ENCODE peak calls at places on chromosome 1, in nine cellular contexts. V, W, M, S, A, O, G, H and R are unnamed samples.
A peak's percentile ranks its signal among the peaks of the same experiment; 100 is the strongest.

GRCh38 chr1:42798010-42798409 is 13.2 kb downstream of the TMEM269 start:
- DNase-seq in V (no peak), W (no peak), M (no peak), S (no peak), A (no peak), O (no peak), G (no peak), H (no peak), R (no peak)

GRCh38 chr1:150005606-150006005 is 4.9 kb downstream of the OTUD7B start:
- DNase-seq in V (no peak), W (no peak), M (no peak), S (no peak), A (no peak), O (no peak), G (no peak), H (no peak), R (no peak)

GRCh38 chr1:106494646-106495045 is 561.8 kb upstream of the PRMT6 start:
- DNase-seq in V (no peak), W (no peak), M (no peak), S (no peak), A (no peak), O (no peak), G (no peak), H (no peak), R (no peak)

GRCh38 chr1:62084304-62084905 is 110.2 kb upstream of the L1TD1 start:
- DNase-seq in V (no peak), W (no peak), M (no peak), S (no peak), A (no peak), O (no peak), G (no peak), H (peak; percentile 6), R (peak; percentile 12)

GRCh38 chr1:39102537-39103320 is 76.6 kb downstream of the NDUFS5 start:
- DNase-seq in V (peak; percentile 48), W (peak; percentile 87), M (no peak), S (no peak), A (no peak), O (no peak), G (no peak), H (peak; percentile 80), R (peak; percentile 79)

GRCh38 chr1:37410815-37411214 is 63.6 kb upstream of the ZC3H12A start:
- DNase-seq in V (no peak), W (no peak), M (no peak), S (no peak), A (no peak), O (no peak), G (no peak), H (peak; percentile 36), R (peak; percentile 82)

GRCh38 chr1:169572184-169572583 is 14.1 kb downstream of the F5 start:
- DNase-seq in V (no peak), W (no peak), M (no peak), S (no peak), A (no peak), O (no peak), G (no peak), H (no peak), R (no peak)

GRCh38 chr1:3375256-3375655 is 79.2 kb upstream of the ARHGEF16 start:
- DNase-seq in V (no peak), W (no peak), M (no peak), S (no peak), A (no peak), O (no peak), G (no peak), H (peak; percentile 70), R (no peak)

GRCh38 chr1:184622136-184622823 is 132.4 kb downstream of the EDEM3 start:
- DNase-seq in V (peak; percentile 48), W (peak; percentile 93), M (peak; percentile 66), S (peak; percentile 89), A (no peak), O (no peak), G (no peak), H (peak; percentile 79), R (peak; percentile 77)

GRCh38 chr1:210272666-210273065 is 40.1 kb downstream of the SERTAD4 start:
- DNase-seq in V (no peak), W (no peak), M (no peak), S (no peak), A (no peak), O (no peak), G (no peak), H (peak; percentile 69), R (no peak)

GRCh38 chr1:111436726-111437125 is 9.2 kb upstream of the OVGP1 start:
- DNase-seq in V (no peak), W (peak; percentile 69), M (no peak), S (no peak), A (no peak), O (no peak), G (no peak), H (no peak), R (no peak)

GRCh38 chr1:101820080-101820479 is 176.6 kb downstream of the OLFM3 start:
- DNase-seq in V (no peak), W (peak; percentile 22), M (no peak), S (no peak), A (no peak), O (no peak), G (no peak), H (no peak), R (peak; percentile 39)